ENCODE peak calls at places on chromosomes 12 and 14, in five cellular contexts. S is gastrocnemius medialis, M is tibial artery, W is astrocyte, J is endothelial cell. H is an unnamed sample.
A peak's percentile ranks its signal among the peaks of the same experiment; 100 is the strongest.

GRCh38 chr12:30691122-30691879 is 4.4 kb downstream of the IPO8 start:
- DNase-seq in S (peak; percentile 74), M (peak; percentile 23), W (peak; percentile 70), J (no peak), H (no peak)

GRCh38 chr12:50287271-50287670 is 4.0 kb upstream of the LIMA1 start:
- DNase-seq in M (no peak), S (no peak), W (no peak), J (no peak), H (no peak)

GRCh38 chr14:77459072-77459723 is 1.3 kb downstream of the AHSA1 start:
- DNase-seq in M (peak; percentile 77), S (no peak), W (peak; percentile 39), J (peak; percentile 72), H (no peak)

GRCh38 chr12:39028382-39028781 is 123.0 kb upstream of the CPNE8 start:
- DNase-seq in W (no peak), S (no peak), J (no peak), M (no peak), H (no peak)

GRCh38 chr14:21454843-21455550 is 926 bp downstream of the CHD8 start:
- DNase-seq in S (no peak), W (no peak), J (no peak), M (no peak), H (no peak)

GRCh38 chr12:10169094-10169493 is 2.8 kb downstream of the OLR1 start:
- DNase-seq in W (peak; percentile 27), S (no peak), M (no peak), J (no peak), H (no peak)

GRCh38 chr14:52363969-52364368 is 49.9 kb downstream of the PTGER2 start:
- DNase-seq in S (no peak), W (no peak), J (no peak), M (no peak), H (no peak)

GRCh38 chr12:47039079-47039478 is 40.3 kb upstream of the PCED1B start:
- DNase-seq in S (no peak), M (no peak), J (no peak), W (no peak), H (no peak)

GRCh38 chr14:71932229-71932951 is at the start of gene RGS6:
- DNase-seq in M (no peak), J (peak; percentile 66), W (peak; percentile 4), S (no peak), H (no peak)

GRCh38 chr14:103008768-103009342 is 48.5 kb downstream of the CDC42BPB start:
- DNase-seq in J (no peak), W (peak; percentile 69), M (no peak), S (peak; percentile 60), H (no peak)

GRCh38 chr14:73723799-73724621 is 9.8 kb upstream of the PNMA1 start:
- DNase-seq in M (peak; percentile 89), J (no peak), W (peak; percentile 95), S (peak; percentile 93), H (no peak)

GRCh38 chr12:110786012-110786411 is 43.3 kb upstream of the PPP1CC start:
- DNase-seq in J (no peak), M (no peak), W (no peak), S (no peak), H (no peak)

GRCh38 chr12:48296586-48297396 is 53.9 kb downstream of the ZNF641 start:
- DNase-seq in M (peak; percentile 76), W (peak; percentile 73), J (peak; percentile 56), S (peak; percentile 63), H (no peak)

GRCh38 chr12:4047441-4047840 is 174.2 kb upstream of the PARP11 start:
- DNase-seq in S (no peak), W (no peak), M (no peak), J (no peak), H (no peak)

GRCh38 chr12:6535960-6536847 is 1.9 kb downstream of the GAPDH start:
- DNase-seq in W (no peak), S (no peak), J (no peak), M (no peak), H (no peak)

GRCh38 chr14:100859781-100860180 is 33.9 kb downstream of the MEG3 start:
- DNase-seq in S (no peak), W (no peak), J (no peak), M (no peak), H (no peak)

GRCh38 chr12:4910502-4911315 is 1.0 kb downstream of the KCNA1 start:
- DNase-seq in W (no peak), M (no peak), J (no peak), S (no peak), H (no peak)

GRCh38 chr14:74478996-74479635 is 14.0 kb downstream of the NPC2 start:
- DNase-seq in J (peak; percentile 44), S (no peak), W (no peak), M (no peak), H (no peak)

GRCh38 chr14:31159682-31160296 is 47.8 kb downstream of the HECTD1 start:
- DNase-seq in J (no peak), M (peak; percentile 40), S (peak; percentile 31), W (no peak), H (no peak)

GRCh38 chr12:29673346-29673745 is 110.4 kb downstream of the TMTC1 start:
- DNase-seq in W (peak; percentile 16), J (no peak), S (no peak), M (no peak), H (no peak)

GRCh38 chr12:6086316-6086715 is 38.2 kb downstream of the VWF start:
- DNase-seq in J (no peak), M (peak; percentile 7), S (no peak), W (no peak), H (no peak)

GRCh38 chr12:94614288-94614721 is 36.1 kb downstream of the TMCC3 start:
- DNase-seq in J (no peak), W (no peak), S (no peak), M (no peak), H (no peak)

GRCh38 chr12:113903381-113903863 is 62.7 kb downstream of the RBM19 start:
- DNase-seq in J (no peak), M (no peak), S (no peak), W (peak; percentile 39), H (no peak)

GRCh38 chr14:73463411-73463810 is 5.1 kb upstream of the NUMB start:
- DNase-seq in J (no peak), M (peak; percentile 73), S (peak; percentile 52), W (peak; percentile 90), H (peak; percentile 91)

GRCh38 chr14:93654599-93654998 is 133.7 kb downstream of the PRIMA1 start:
- DNase-seq in J (no peak), W (no peak), M (no peak), S (no peak), H (no peak)

GRCh38 chr14:98227000-98227726 is 1044.8 kb downstream of the BCL11B start:
- DNase-seq in S (no peak), W (no peak), M (no peak), J (no peak), H (no peak)

GRCh38 chr12:53499261-53500118 is at the start of gene MAP3K12:
- DNase-seq in J (peak; percentile 54), S (peak; percentile 56), M (peak; percentile 80), W (peak; percentile 39), H (peak; percentile 61)

GRCh38 chr12:115204957-115205754 is 521.2 kb upstream of the TBX3 start:
- DNase-seq in S (no peak), W (peak; percentile 61), M (no peak), J (no peak), H (no peak)

GRCh38 chr14:104731249-104731924 is 7.4 kb downstream of the ADSS1 start:
- DNase-seq in S (no peak), M (no peak), J (no peak), W (no peak), H (no peak)

GRCh38 chr14:73743431-73743931 is 29.3 kb upstream of the PNMA1 start:
- DNase-seq in M (no peak), S (peak; percentile 46), J (peak; percentile 65), W (no peak), H (no peak)

DNA sequence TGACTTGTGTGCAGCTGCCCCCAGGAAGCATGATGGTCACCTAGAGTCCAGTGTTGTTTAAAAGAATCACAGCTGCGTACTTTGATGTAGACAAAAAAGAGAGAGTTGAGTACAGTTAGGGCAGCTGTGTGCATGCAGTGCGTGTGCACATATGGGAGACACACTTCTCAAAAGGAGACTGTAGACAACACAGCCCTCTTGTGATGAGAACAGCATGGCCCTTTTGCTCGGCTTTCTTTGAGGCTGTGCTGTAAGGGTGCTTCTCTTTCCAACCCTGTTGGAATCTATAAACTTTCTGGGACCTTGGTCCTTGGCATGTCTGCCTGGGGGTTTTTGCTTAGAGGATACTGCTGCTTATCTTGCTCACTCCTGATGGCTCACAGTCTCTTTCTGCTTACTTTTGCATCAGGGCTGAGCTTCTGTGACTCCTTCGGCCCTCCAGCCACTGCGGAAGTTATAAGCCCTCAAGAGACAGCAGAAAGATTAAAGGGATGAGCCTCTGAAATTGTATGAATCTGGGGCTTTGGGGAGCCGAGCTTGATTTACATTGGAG is 102.9 kb downstream of the DYRK2 start:
- DNase-seq in J (no peak), W (no peak), M (no peak), S (no peak), H (no peak)
- TF ChIP-seq CTCF in J (no peak), W (no peak), M (no peak), S (no peak), H (no peak)

GRCh38 chr12:108508243-108508642 is 6.8 kb upstream of the FICD start:
- DNase-seq in S (no peak), M (no peak), W (no peak), J (no peak), H (no peak)

GRCh38 chr12:108505121-108505520 is 10.0 kb upstream of the FICD start:
- DNase-seq in J (no peak), M (no peak), S (no peak), W (no peak), H (no peak)

GRCh38 chr12:108498136-108498535 is 16.9 kb upstream of the FICD start:
- DNase-seq in W (no peak), J (no peak), M (no peak), S (no peak), H (no peak)

DNA sequence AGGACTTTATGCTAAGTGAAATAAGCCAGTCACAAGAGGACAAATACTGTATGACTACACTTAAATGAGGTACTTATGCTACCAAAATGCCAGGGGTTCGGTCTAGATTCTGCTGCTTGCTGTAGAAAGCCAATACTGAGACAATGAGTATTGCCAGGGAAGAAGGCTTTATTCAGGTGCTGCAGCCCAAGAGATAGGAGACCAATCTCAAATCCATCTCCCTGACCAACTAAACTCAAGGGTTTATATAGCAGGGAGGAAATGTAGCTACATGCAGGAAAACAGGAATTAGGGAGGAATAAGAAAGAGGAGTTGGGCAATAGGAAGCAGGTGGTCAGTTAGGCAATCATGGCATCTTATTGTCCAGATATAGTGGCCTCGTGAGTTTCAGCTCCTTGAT is 12.2 kb upstream of the FICD start:
- DNase-seq in J (no peak), S (no peak), W (no peak), M (no peak), H (no peak)
- TF ChIP-seq CTCF in J (no peak), S (no peak), W (no peak), M (no peak), H (no peak)

DNA sequence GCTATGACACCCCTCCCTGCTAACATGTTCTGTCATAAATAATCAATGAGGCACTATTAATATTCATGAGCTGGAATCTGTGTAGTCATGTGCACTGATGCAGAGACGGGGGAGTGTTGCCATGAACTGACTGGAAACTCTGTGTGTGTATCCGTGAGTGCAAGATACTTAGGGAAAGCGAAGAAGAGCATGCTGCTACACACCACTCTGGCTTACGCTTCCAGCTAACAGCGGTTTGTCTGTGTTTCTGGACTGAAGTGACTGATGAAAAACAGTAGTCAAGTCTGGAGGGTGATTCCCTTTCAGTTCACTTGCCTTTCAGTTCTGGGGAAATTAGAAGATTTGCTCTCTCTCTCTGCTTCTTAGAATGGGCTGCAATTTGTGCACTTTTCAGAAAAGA is 249.5 kb downstream of the PDZRN4 start:
- DNase-seq in M (no peak), J (no peak), W (no peak), S (no peak), H (no peak)
- TF ChIP-seq CTCF in M (no peak), J (no peak), W (no peak), S (no peak), H (no peak)

GRCh38 chr12:124804011-124804621 is 59.5 kb downstream of the SCARB1 start:
- DNase-seq in W (peak; percentile 26), J (no peak), S (peak; percentile 70), M (no peak), H (no peak)
- TF ChIP-seq CTCF in W (no peak), J (no peak), S (peak; percentile 10), M (no peak), H (no peak)

H was measured in CD14-positive monocyte.